ENCODE peak calls at places on chromosomes 3 and 15, in nine cellular contexts. R is cardiac muscle cell, U is left lung, N is cardiac fibroblast, C is NB4, A is adrenal gland, Y is AG10803, O is choroid plexus epithelial cell, J is chondrocyte. X is an unnamed sample.

GRCh38 chr15:93341164-93341563 is 252.2 kb upstream of the RGMA start:
- DNase-seq in O (no peak), J (no peak), U (no peak), A (no peak), C (no peak), R (no peak), N (no peak), Y (no peak), X (no peak)

GRCh38 chr15:88023956-88024355 is 232.6 kb downstream of the NTRK3 start:
- DNase-seq in O (no peak), C (no peak), Y (no peak), U (no peak), A (no peak), R (no peak), J (no peak), N (no peak), X (peak)

GRCh38 chr3:114624676-114625181 is 330.9 kb downstream of the TIGIT start:
- DNase-seq in C (peak), A (peak), N (peak), J (no peak), Y (peak), O (peak), R (no peak), U (peak), X (peak)

GRCh38 chr3:135075157-135075556 is 280.1 kb downstream of the EPHB1 start:
- DNase-seq in O (no peak), A (no peak), R (no peak), N (no peak), J (no peak), Y (no peak), C (no peak), U (no peak), X (no peak)

GRCh38 chr3:197023241-197023997 is 6.2 kb downstream of the MELTF start:
- DNase-seq in R (no peak), O (no peak), Y (no peak), U (no peak), N (no peak), C (peak), A (no peak), J (no peak), X (peak)

GRCh38 chr3:41991399-41991798 is 29.5 kb upstream of the ULK4 start:
- DNase-seq in Y (no peak), J (no peak), N (no peak), C (no peak), U (no peak), O (no peak), A (no peak), R (no peak), X (no peak)

GRCh38 chr3:159627634-159628033 is 361.0 kb upstream of the IL12A start:
- DNase-seq in Y (no peak), R (no peak), O (no peak), J (no peak), A (no peak), C (no peak), N (no peak), U (no peak), X (no peak)

GRCh38 chr3:61981005-61981404 is 392.3 kb downstream of the FEZF2 start:
- DNase-seq in N (no peak), O (no peak), Y (no peak), C (no peak), A (no peak), R (no peak), J (no peak), U (no peak), X (no peak)

GRCh38 chr3:185856652-185857051 is 31.8 kb upstream of the IGF2BP2 start:
- DNase-seq in J (no peak), A (no peak), R (no peak), N (no peak), O (no peak), C (no peak), Y (no peak), U (no peak), X (no peak)

GRCh38 chr15:80423215-80423614 is 19.0 kb downstream of the ARNT2 start:
- DNase-seq in R (no peak), Y (no peak), C (no peak), N (no peak), U (no peak), J (no peak), O (peak), A (no peak), X (no peak)

GRCh38 chr3:136464502-136464901 is 214.4 kb downstream of the PCCB start:
- DNase-seq in R (no peak), Y (peak), J (no peak), C (no peak), A (no peak), O (peak), U (no peak), N (no peak), X (no peak)

GRCh38 chr3:119660474-119661150 is at the start of gene POPDC2:
- DNase-seq in R (peak), N (peak), Y (peak), O (no peak), J (no peak), A (no peak), C (no peak), U (no peak), X (no peak)

GRCh38 chr3:13972679-13973379 is 93.0 kb upstream of the WNT7A start:
- DNase-seq in O (no peak), J (no peak), A (no peak), U (peak), R (no peak), C (no peak), Y (no peak), N (no peak), X (no peak)

GRCh38 chr3:126352476-126353454 is 4.4 kb downstream of the KLF15 start:
- DNase-seq in J (peak), A (no peak), R (no peak), Y (no peak), O (peak), N (peak), U (peak), C (peak), X (no peak)

GRCh38 chr3:179093807-179094206 is 22.2 kb upstream of the ZMAT3 start:
- DNase-seq in J (no peak), R (peak), A (no peak), Y (no peak), U (no peak), O (peak), N (no peak), C (no peak), X (no peak)

GRCh38 chr3:46904303-46905190 is 27.0 kb downstream of the PTH1R start:
- DNase-seq in A (no peak), N (no peak), C (no peak), Y (no peak), U (no peak), O (no peak), R (no peak), J (peak), X (no peak)

GRCh38 chr3:10743366-10744097 is 72.5 kb upstream of the SLC6A11 start:
- DNase-seq in R (no peak), N (no peak), C (no peak), A (no peak), J (no peak), O (no peak), U (no peak), Y (no peak), X (no peak)

GRCh38 chr3:186180891-186181471 is 72.1 kb upstream of the ETV5 start:
- DNase-seq in R (no peak), J (no peak), O (peak), A (no peak), C (peak), N (no peak), Y (no peak), U (no peak), X (no peak)

GRCh38 chr3:55512586-55513343 is 25.7 kb upstream of the WNT5A start:
- DNase-seq in A (no peak), R (no peak), O (no peak), N (no peak), C (no peak), J (no peak), U (no peak), Y (no peak), X (no peak)

GRCh38 chr3:38084969-38085942 is 46.2 kb downstream of the DLEC1 start:
- DNase-seq in C (no peak), O (no peak), R (no peak), N (no peak), Y (no peak), U (no peak), A (no peak), J (no peak), X (no peak)

GRCh38 chr3:135503429-135504083 is 462.0 kb upstream of the PPP2R3A start:
- DNase-seq in O (peak), C (peak), R (peak), N (peak), U (peak), A (peak), J (peak), Y (peak), X (peak)

GRCh38 chr3:23806322-23807160 is 786 bp downstream of the UBE2E1 start:
- DNase-seq in A (peak), U (peak), Y (no peak), N (peak), C (peak), R (peak), J (no peak), O (peak), X (no peak)

GRCh38 chr3:23804441-23805227 is 1.1 kb upstream of the UBE2E1 start:
- DNase-seq in O (no peak), N (peak), J (no peak), U (no peak), A (no peak), C (no peak), R (no peak), Y (no peak), X (no peak)

GRCh38 chr3:23807161-23808015 is 1.6 kb downstream of the UBE2E1 start:
- DNase-seq in J (no peak), A (peak), R (peak), Y (peak), O (peak), C (peak), U (no peak), N (peak), X (no peak)

GRCh38 chr3:23805881-23806321 is at the start of gene UBE2E1:
- DNase-seq in Y (peak), N (peak), R (peak), J (no peak), U (peak), C (peak), A (peak), O (peak), X (peak)

GRCh38 chr3:23805228-23805880 is 401 bp upstream of the UBE2E1 start:
- DNase-seq in N (no peak), C (no peak), O (no peak), J (no peak), A (no peak), R (no peak), U (no peak), Y (no peak), X (no peak)
- TF ChIP-seq CTCF in N (no peak), C (no peak), O (peak), J (peak), A (no peak), R (no peak), U (no peak), Y (peak), X (no peak)

GRCh38 chr15:58987501-58988010 is at the start of gene RNF111:
- DNase-seq in R (peak), O (peak), N (peak), C (peak), U (peak), J (no peak), A (peak), Y (peak), X (peak)
- TF ChIP-seq CTCF in R (no peak), O (no peak), N (no peak), C (no peak), U (no peak), J (no peak), A (no peak), Y (no peak), X (no peak)

DNA sequence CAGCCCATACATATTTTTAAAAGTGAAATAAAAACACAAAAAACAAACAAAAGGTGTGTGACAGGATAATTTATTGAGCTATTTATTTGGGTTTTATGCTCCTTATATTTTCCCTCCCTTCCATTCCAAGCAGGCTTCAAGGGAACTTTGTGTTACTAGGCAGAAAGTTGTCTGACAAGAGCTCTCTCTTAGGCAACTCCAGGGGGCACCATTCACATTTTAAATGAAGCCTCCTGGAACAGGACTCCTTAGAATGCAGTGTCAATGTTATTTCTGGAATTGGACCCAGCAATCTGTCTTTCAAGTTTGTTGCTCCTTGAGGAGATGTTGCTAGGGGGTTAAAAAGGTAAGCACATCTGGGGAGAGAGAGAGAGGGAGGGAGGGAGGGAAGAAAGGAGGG is 5.4 kb upstream of the RFX7 start:
- DNase-seq in N (peak), J (no peak), R (peak), Y (peak), A (no peak), O (peak), C (peak), U (no peak), X (no peak)
- TF ChIP-seq CTCF in N (peak), J (peak), R (peak), Y (peak), A (peak), O (peak), C (no peak), U (no peak), X (no peak)

GRCh38 chr15:42723068-42723467 is 13.9 kb downstream of the CDAN1 start:
- DNase-seq in Y (no peak), C (no peak), N (no peak), J (no peak), O (peak), R (no peak), U (no peak), A (no peak), X (no peak)
- TF ChIP-seq CTCF in Y (no peak), C (no peak), N (no peak), J (peak), O (no peak), R (peak), U (no peak), A (no peak), X (no peak)

DNA sequence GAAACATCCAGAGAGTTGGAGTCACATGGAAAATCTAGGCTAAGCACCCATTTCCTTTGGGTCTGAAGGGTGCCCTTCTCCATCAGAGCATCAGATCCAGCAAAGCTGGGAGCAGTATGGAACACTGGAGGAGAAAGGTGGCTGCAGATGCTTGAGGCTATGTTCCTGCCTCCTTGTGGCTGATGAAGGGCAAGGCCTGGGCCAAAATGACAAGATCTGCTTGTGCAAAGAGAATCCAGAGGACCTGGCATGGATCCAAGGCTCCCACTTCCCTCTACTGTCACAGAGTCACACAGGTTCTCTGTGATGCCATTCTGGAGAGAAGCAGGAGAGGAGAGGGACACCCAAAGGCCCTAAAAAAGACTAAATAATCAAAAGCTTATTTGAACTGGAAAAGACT is 9.2 kb upstream of the ATP8B4 start:
- DNase-seq in N (no peak), U (no peak), J (no peak), A (peak), C (peak), R (no peak), Y (no peak), O (no peak), X (peak)
- TF ChIP-seq CTCF in N (no peak), U (peak), J (peak), A (no peak), C (peak), R (no peak), Y (no peak), O (peak), X (no peak)

DNA sequence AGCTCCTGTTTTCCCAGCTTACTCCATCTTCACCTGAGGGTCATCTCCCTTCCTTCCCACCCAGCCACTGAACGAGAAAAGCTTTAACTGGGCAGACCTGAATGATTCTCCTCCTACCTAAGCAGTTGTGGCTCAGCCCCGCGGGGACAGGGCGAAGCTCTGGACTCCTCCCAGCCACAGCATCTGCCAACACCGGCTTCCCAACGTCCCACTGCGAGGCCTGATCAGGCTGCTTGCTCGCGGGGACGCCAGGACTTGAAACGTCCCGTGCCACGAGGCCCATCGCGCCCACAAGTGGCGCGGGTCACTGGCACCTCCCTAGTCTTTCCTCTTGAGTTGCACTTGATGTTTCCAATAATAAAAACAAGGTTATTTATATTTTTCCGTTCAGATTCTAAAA is at the start of gene SPATA16:
- DNase-seq in A (no peak), J (peak), Y (no peak), R (no peak), U (peak), N (no peak), C (no peak), O (no peak), X (no peak)
- TF ChIP-seq CTCF in A (no peak), J (no peak), Y (no peak), R (no peak), U (no peak), N (no peak), C (no peak), O (no peak), X (no peak)

DNA sequence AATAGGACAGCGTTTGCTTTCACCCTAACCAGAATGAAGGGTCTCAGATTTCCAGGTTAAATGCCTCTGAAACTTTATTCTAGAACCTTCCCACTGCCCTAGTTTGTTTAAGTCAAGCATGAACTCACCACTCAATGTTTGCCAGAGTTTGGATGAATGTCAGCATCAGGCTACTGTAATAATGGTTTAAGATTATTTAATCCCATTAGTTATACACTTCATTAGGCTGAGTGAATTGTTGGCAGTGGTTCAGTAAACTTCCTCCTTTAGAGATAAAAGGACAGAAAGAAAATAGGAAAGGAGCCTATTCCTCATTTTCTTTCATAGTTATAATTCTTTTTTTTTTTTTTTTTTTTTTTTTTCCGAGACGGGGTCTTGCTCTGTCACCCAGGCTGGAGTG is 401.9 kb upstream of the TPRG1 start:
- DNase-seq in A (no peak), R (no peak), Y (no peak), N (no peak), C (no peak), O (no peak), U (no peak), J (no peak), X (no peak)
- TF ChIP-seq CTCF in A (no peak), R (no peak), Y (no peak), N (no peak), C (no peak), O (no peak), U (no peak), J (no peak), X (no peak)

DNA sequence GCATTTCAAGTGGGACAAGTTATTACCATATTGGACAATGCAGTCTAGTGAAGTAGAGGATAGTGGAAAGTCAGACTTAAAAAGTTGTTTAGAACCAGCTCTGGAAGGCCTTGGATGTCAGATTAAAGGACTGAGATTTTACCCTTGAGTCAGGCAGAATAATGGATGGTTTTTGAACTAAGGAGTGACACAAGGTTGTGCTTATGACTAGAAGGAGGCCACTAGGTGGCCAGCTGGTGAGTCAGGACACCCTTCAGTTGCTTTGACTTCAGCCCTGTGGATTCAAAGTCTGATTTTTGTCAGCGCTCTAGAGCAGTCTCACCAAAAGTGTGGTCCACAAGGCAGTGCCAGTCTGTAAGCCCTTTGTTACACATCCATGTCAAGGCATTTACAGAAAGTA is 3.8 kb upstream of the GABPB1 start:
- DNase-seq in Y (peak), C (peak), N (peak), J (no peak), O (peak), R (peak), U (no peak), A (peak), X (no peak)
- TF ChIP-seq CTCF in Y (peak), C (peak), N (peak), J (peak), O (peak), R (peak), U (no peak), A (peak), X (no peak)

DNA sequence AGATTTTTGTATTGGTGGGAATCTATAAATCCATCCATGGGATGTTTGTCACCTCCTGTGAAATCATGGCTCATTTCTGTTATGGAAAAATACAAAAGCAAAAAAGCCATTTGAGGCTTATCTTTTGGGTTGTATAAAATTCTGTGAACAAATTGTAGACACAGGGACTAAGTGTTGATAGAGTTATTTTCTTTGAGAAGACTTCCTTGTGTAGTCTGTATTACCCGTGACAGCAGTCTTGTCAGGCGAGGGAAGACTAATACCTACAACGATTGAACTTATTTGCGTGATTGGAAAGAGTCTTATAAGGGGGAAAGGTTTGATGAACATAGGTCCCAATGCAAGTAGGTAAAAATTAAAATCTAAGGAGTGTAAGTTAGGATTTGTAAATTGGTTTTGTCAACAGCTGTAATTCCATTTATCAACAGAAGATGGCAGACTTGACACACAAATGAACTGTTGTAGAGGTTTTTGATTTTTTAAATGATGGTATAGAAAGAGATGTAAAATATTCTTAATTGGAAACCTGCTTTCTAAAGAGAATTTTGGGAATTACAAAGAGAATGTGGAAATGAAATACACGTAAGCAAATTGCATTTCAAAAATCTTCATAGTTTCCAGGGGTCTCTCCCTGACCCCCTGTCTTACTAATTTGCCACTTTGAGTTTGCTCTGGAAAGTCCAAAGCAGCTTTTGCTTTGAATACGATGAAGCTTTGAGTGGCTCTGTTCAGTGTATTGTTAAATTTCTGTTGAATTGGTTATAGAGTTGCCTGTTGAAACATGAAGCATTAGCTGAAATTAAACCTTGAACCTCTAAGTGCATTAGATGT is 33.2 kb downstream of the SLC25A26 start:
- DNase-seq in U (no peak), A (no peak), Y (peak), R (peak), J (no peak), C (peak), O (peak), N (peak), X (no peak)
- TF ChIP-seq CTCF in U (peak), A (peak), Y (peak), R (peak), J (peak), C (no peak), O (peak), N (peak), X (no peak)

GRCh38 chr15:33201376-33202189 is 7.1 kb upstream of the FMN1 start:
- DNase-seq in J (no peak), R (peak), N (no peak), Y (peak), C (peak), O (peak), A (peak), U (peak), X (no peak)
- TF ChIP-seq CTCF in J (peak), R (no peak), N (peak), Y (no peak), C (no peak), O (peak), A (no peak), U (no peak), X (no peak)

X was measured in lower leg skin.